ENCODE peak calls at places on chromosomes 1 and 21, in ten cellular contexts. S is SK-N-SH; P is cardiac muscle cell; Z is GM23248; F is pancreas; Q is endothelial cell of umbilical vein; W is ascending aorta; M is A549; C is neural progenitor cell; T is CD8-positive, alpha-beta T cell. B is an unnamed sample. For H3K4me1, the result is how much of the 10 kb centered on the place peaks cover.

GRCh38 chr1:201876148-201876547 is 12.6 kb upstream of the SHISA4 start:
- DNase-seq in T (no peak), C (no peak), Z (peak), Q (peak), M (no peak), S (no peak), W (no peak), P (no peak), F (no peak), B (no peak)

GRCh38 chr1:24233684-24234600 is 46.9 kb upstream of the IFNLR1 start:
- DNase-seq in T (no peak), C (no peak), F (no peak), S (no peak), M (no peak), P (peak), Z (peak), Q (no peak), W (no peak), B (no peak)

GRCh38 chr21:36202721-36203602 is 46.3 kb downstream of the DOP1B start:
- DNase-seq in P (no peak), W (no peak), F (no peak), M (no peak), Z (peak), T (no peak), C (no peak), S (no peak), Q (no peak), B (no peak)

GRCh38 chr1:26220199-26220912 is 13.6 kb upstream of the CEP85 start:
- DNase-seq in F (no peak), W (no peak), Z (no peak), C (no peak), P (no peak), T (no peak), Q (no peak), S (no peak), M (no peak), B (no peak)

GRCh38 chr1:202310746-202311145 is 31.0 kb downstream of the UBE2T start:
- DNase-seq in P (no peak), F (no peak), C (no peak), M (no peak), Q (no peak), S (no peak), W (no peak), T (no peak), Z (no peak), B (no peak)

GRCh38 chr1:21906173-21907078 is 30.7 kb downstream of the HSPG2 start:
- DNase-seq in P (peak), Z (peak), W (peak), Q (peak), S (no peak), C (no peak), F (no peak), T (no peak), M (no peak), B (no peak)

GRCh38 chr1:210754931-210755670 is 378.8 kb downstream of the KCNH1 start:
- DNase-seq in S (peak), Z (peak), Q (no peak), T (no peak), C (peak), M (no peak), W (no peak), F (no peak), P (no peak), B (no peak)

GRCh38 chr1:73674945-73675561 is 522.9 kb downstream of the LRRIQ3 start:
- DNase-seq in S (peak), Q (peak), P (peak), T (no peak), C (peak), W (no peak), F (no peak), Z (peak), M (no peak), B (no peak)

GRCh38 chr1:98468111-98468717 is 193.3 kb upstream of the SNX7 start:
- DNase-seq in C (peak), Q (peak), M (peak), Z (peak), W (no peak), P (peak), T (no peak), S (peak), F (no peak), B (peak)

GRCh38 chr1:109444376-109444775 is 18.1 kb upstream of the PSMA5 start:
- DNase-seq in W (no peak), S (no peak), T (no peak), P (no peak), Z (peak), Q (no peak), C (no peak), M (no peak), F (no peak), B (no peak)

GRCh38 chr1:179142889-179143299 is 61.0 kb downstream of the TOR3A start:
- DNase-seq in M (peak), F (no peak), Z (peak), S (no peak), C (no peak), W (no peak), T (no peak), P (peak), Q (peak), B (no peak)

GRCh38 chr1:151995774-151996173 is 2.1 kb upstream of the S100A10 start:
- DNase-seq in M (no peak), F (no peak), W (no peak), P (no peak), Q (no peak), S (no peak), Z (peak), C (no peak), T (no peak), B (no peak)

GRCh38 chr1:151993084-151993733 is 450 bp downstream of the S100A10 start:
- DNase-seq in C (peak), P (peak), Z (peak), S (no peak), F (no peak), T (no peak), M (no peak), W (peak), Q (no peak), B (no peak)

GRCh38 chr1:151994956-151995355 is 1.3 kb upstream of the S100A10 start:
- DNase-seq in W (peak), S (no peak), Z (peak), C (peak), F (no peak), P (peak), T (no peak), Q (peak), M (peak), B (no peak)

GRCh38 chr1:151992345-151993083 is 1.1 kb downstream of the S100A10 start:
- DNase-seq in Q (peak), S (no peak), M (peak), W (peak), P (peak), F (peak), T (no peak), C (peak), Z (peak), B (peak)

DNA sequence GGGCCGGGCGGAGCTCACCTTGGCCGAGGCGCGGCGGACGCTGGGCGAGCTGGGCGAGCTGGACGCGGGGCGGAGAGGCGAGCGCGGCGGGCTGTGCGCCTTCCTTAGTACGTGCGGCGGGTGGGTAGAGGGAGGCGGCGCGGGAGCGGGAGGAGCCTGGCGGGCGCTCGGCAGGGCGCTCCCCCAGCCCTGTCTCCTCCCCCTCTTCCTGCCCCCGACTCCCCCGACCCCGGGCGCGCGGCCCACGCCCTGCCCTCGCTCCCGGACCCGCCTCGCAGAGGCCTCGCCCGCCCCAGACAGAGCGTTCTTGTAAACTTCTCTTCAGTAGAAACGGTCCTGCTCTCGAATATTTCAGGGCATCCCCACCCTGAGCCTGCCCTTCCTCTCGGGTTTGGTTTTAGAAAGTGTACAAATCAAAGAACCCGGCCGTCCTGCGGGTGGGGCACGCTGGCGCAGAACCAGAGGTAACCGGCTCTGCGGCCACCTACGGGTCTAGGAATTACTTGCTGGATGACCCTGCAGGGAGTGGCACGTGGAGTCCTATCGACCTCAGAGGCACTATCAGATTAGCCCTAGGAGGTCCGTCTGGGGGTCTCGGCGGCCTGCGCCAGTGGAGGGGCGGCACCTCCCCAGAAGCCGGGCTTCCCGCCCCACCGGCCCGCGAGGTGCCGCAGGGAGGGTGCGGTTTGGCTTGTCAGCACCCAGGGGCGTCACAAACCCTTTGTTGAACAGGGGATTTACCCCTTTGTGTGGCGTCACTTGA is at the start of gene S100A10:
- DNase-seq in T (peak), M (no peak), F (peak), W (peak), C (peak), S (peak), Q (peak), P (peak), Z (peak), B (peak)
- H3K4me1 ChIP-seq in T (under half), M (half or more), F (under half), W (under half), C (under half), S (under half), Q (under half), P (under half), Z (under half), B (half or more)

GRCh38 chr21:34809822-34810221 is 141.0 kb downstream of the CLIC6 start:
- DNase-seq in P (no peak), S (no peak), C (no peak), Q (no peak), W (no peak), M (no peak), Z (no peak), T (no peak), F (no peak), B (no peak)
- H3K4me1 ChIP-seq in P (under half), S (half or more), C (under half), Q (under half), W (under half), M (half or more), Z (half or more), T (under half), F (under half), B (under half)

DNA sequence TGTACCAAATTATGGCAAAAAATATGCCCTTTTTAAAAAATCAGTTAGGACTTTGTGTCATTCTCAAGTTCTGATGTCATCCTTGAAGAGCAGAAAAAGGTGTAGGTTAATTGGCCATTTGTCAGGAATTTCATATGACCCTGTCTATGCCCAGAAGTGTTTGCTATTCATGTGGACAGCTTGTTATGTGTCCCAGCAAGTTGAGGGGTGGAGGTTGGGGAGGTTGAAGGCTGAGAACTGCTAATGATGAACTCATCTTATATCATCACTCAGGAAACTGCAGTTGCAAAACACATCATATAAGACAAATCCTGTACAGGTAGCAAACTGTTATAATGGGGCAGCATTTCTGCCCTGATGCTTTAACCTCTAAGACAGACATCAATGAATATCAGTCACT is 106.5 kb downstream of the PHTF1 start:
- DNase-seq in W (no peak), Q (no peak), M (no peak), F (no peak), S (no peak), Z (peak), C (no peak), P (no peak), T (no peak), B (no peak)
- H3K4me1 ChIP-seq in W (under half), Q (under half), M (under half), F (under half), S (under half), Z (under half), C (under half), P (under half), T (under half), B (under half)

DNA sequence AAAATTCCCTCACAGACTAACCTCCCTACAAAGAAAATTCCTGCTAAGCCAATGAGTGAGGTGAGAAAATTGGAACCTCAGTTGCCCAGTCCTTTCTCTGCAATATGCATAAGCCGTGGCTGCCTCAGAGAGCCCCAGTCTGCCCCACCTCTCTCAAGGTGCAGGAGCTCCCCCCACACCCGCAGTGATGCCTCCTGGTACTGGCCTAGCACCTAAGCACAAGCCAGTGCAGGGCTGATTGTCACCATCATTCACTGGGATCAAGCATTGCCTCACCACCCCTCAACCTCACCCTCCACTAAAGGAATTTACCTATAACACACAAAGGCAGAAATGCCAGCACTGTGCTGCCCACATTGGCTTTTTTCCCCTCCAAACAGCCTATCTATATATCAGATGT is 56.9 kb downstream of the CD34 start:
- DNase-seq in M (no peak), C (no peak), P (no peak), T (no peak), W (peak), S (no peak), F (no peak), Q (no peak), Z (no peak), B (no peak)
- H3K4me1 ChIP-seq in M (under half), C (under half), P (under half), T (half or more), W (under half), S (under half), F (under half), Q (under half), Z (under half), B (under half)

B was measured in Caco-2.